ENCODE peak calls at places on chromosomes 2 and 18, in five cellular contexts. One of them, this sample, is unnamed.
A peak's percentile ranks its signal among the peaks of the same experiment; 100 is the strongest.

GRCh38 chr2:40783704-40784103 is 331.8 kb upstream of the SLC8A1 start:
- DNase-seq in breast epithelium: no peak
- DNase-seq in CD8-positive, alpha-beta T cell: no peak
- DNase-seq in fibroblast of mammary gland: no peak
- DNase-seq in Right ventricle myocardium inferior: no peak
- DNase-seq in this sample: no peak

GRCh38 chr2:225768741-225769140 is 369.2 kb downstream of the NYAP2 start:
- DNase-seq in Right ventricle myocardium inferior: no peak
- DNase-seq in breast epithelium: no peak
- DNase-seq in fibroblast of mammary gland: no peak
- DNase-seq in CD8-positive, alpha-beta T cell: no peak
- DNase-seq in this sample: no peak

GRCh38 chr2:56185582-56186046 is 1.8 kb downstream of the CCDC85A start:
- DNase-seq in CD8-positive, alpha-beta T cell: no peak
- DNase-seq in breast epithelium: no peak
- DNase-seq in Right ventricle myocardium inferior: no peak
- DNase-seq in fibroblast of mammary gland: no peak
- DNase-seq in this sample: peak; percentile 70

GRCh38 chr2:171146633-171147032 is 14.1 kb downstream of the TLK1 start:
- DNase-seq in breast epithelium: no peak
- DNase-seq in CD8-positive, alpha-beta T cell: no peak
- DNase-seq in fibroblast of mammary gland: no peak
- DNase-seq in Right ventricle myocardium inferior: no peak
- DNase-seq in this sample: no peak

GRCh38 chr2:198587726-198588125 is 783.3 kb downstream of the PLCL1 start:
- DNase-seq in CD8-positive, alpha-beta T cell: no peak
- DNase-seq in breast epithelium: no peak
- DNase-seq in Right ventricle myocardium inferior: no peak
- DNase-seq in fibroblast of mammary gland: no peak
- DNase-seq in this sample: no peak

GRCh38 chr2:219149667-219150066 is 10.9 kb downstream of the NHEJ1 start:
- DNase-seq in breast epithelium: no peak
- DNase-seq in fibroblast of mammary gland: no peak
- DNase-seq in CD8-positive, alpha-beta T cell: no peak
- DNase-seq in Right ventricle myocardium inferior: no peak
- DNase-seq in this sample: no peak

GRCh38 chr2:192236136-192236535 is 41.4 kb upstream of the TMEFF2 start:
- DNase-seq in fibroblast of mammary gland: peak; percentile 62
- DNase-seq in Right ventricle myocardium inferior: no peak
- DNase-seq in CD8-positive, alpha-beta T cell: no peak
- DNase-seq in breast epithelium: no peak
- DNase-seq in this sample: no peak

GRCh38 chr2:16568998-16569397 is 96.6 kb downstream of the CYRIA start:
- DNase-seq in breast epithelium: no peak
- DNase-seq in fibroblast of mammary gland: no peak
- DNase-seq in Right ventricle myocardium inferior: no peak
- DNase-seq in CD8-positive, alpha-beta T cell: no peak
- DNase-seq in this sample: no peak

GRCh38 chr18:22173221-22173927 is 4.0 kb downstream of the GATA6 start:
- DNase-seq in fibroblast of mammary gland: no peak
- DNase-seq in Right ventricle myocardium inferior: peak; percentile 59
- DNase-seq in breast epithelium: no peak
- DNase-seq in CD8-positive, alpha-beta T cell: no peak
- DNase-seq in this sample: no peak

GRCh38 chr2:240347373-240347940 is 88.0 kb upstream of the GPC1 start:
- DNase-seq in breast epithelium: no peak
- DNase-seq in Right ventricle myocardium inferior: no peak
- DNase-seq in CD8-positive, alpha-beta T cell: no peak
- DNase-seq in fibroblast of mammary gland: no peak
- DNase-seq in this sample: no peak

GRCh38 chr2:113879457-113879856 is 10.4 kb upstream of the ACTR3 start:
- DNase-seq in Right ventricle myocardium inferior: no peak
- DNase-seq in CD8-positive, alpha-beta T cell: no peak
- DNase-seq in fibroblast of mammary gland: no peak
- DNase-seq in breast epithelium: no peak
- DNase-seq in this sample: no peak

GRCh38 chr2:181262782-181263181 is 194.4 kb upstream of the ITGA4 start:
- DNase-seq in Right ventricle myocardium inferior: no peak
- DNase-seq in CD8-positive, alpha-beta T cell: no peak
- DNase-seq in breast epithelium: no peak
- DNase-seq in fibroblast of mammary gland: no peak
- DNase-seq in this sample: no peak

GRCh38 chr2:121626777-121627524 is 22.3 kb downstream of the CLASP1 start:
- DNase-seq in breast epithelium: no peak
- DNase-seq in Right ventricle myocardium inferior: no peak
- DNase-seq in fibroblast of mammary gland: peak; percentile 91
- DNase-seq in CD8-positive, alpha-beta T cell: no peak
- DNase-seq in this sample: no peak

GRCh38 chr2:156935611-156936010 is 321.9 kb upstream of the GALNT5 start:
- DNase-seq in Right ventricle myocardium inferior: no peak
- DNase-seq in CD8-positive, alpha-beta T cell: no peak
- DNase-seq in breast epithelium: no peak
- DNase-seq in fibroblast of mammary gland: no peak
- DNase-seq in this sample: no peak

This sample was measured in kidney.